ENCODE peak calls at places on chromosomes 12 and 14, in eight cellular contexts. N is NCI-H345; T is NCI-H1436; R is MG63; M is ELF-1; G is activated naive CD8-positive, alpha-beta T cell treated with anti-CD3 and anti-CD28 coated beads, Interleukin-2, amount 50 U/mL, for 24 hours; D is NCI-H1105; F is activated T-helper 1 cell treated with anti-CD3 and anti-CD28 coated beads, Interleukin-12 subunit alpha, Interleukin-12 subunit beta, Interleukin-2, Interleukin-4 antibody, amounts not matched to agents 30 ng/mL and 10 ng/mL and 1 ng/mL, durations not matched to agents 14 hours and 24 hours and 36 hours. C is an unnamed sample.
A peak's percentile ranks its signal among the peaks of the same experiment; 100 is the strongest.

GRCh38 chr14:93927746-93928145 is 602 bp downstream of the FAM181A start:
- DNase-seq in N (no peak), T (no peak), R (no peak), M (no peak), G (no peak), D (no peak), F (no peak), C (no peak)

GRCh38 chr14:55075628-55076027 is 24.2 kb downstream of the MAPK1IP1L start:
- DNase-seq in N (no peak), T (no peak), R (no peak), M (no peak), G (no peak), D (no peak), F (no peak), C (no peak)

GRCh38 chr12:57223191-57224165 is 6.0 kb upstream of the SHMT2 start:
- DNase-seq in N (no peak), T (no peak), R (no peak), M (no peak), G (no peak), D (no peak), F (no peak), C (peak; percentile 45)

GRCh38 chr12:123105427-123105826 is 45.5 kb downstream of the PITPNM2 start:
- DNase-seq in N (peak; percentile 94), T (no peak), R (no peak), M (peak; percentile 83), G (no peak), D (no peak), F (no peak), C (no peak)

GRCh38 chr14:35365130-35366047 is 39.2 kb downstream of the NFKBIA start:
- DNase-seq in N (no peak), T (no peak), R (peak; percentile 75), M (peak; percentile 56), G (peak; percentile 80), D (no peak), F (peak; percentile 52), C (peak; percentile 76)

GRCh38 chr14:71555654-71556559 is 376.3 kb upstream of the RGS6 start:
- DNase-seq in N (no peak), T (no peak), R (no peak), M (no peak), G (peak; percentile 58), D (no peak), F (peak; percentile 60), C (peak; percentile 52)

GRCh38 chr14:90551733-90552464 is 155.1 kb downstream of the CALM1 start:
- DNase-seq in N (no peak), T (no peak), R (no peak), M (no peak), G (no peak), D (no peak), F (no peak), C (no peak)

GRCh38 chr12:114744696-114745095 is 60.7 kb upstream of the TBX3 start:
- DNase-seq in N (no peak), T (no peak), R (peak; percentile 71), M (no peak), G (no peak), D (no peak), F (no peak), C (no peak)

GRCh38 chr14:24843494-24843893 is 206.5 kb downstream of the STXBP6 start:
- DNase-seq in N (no peak), T (no peak), R (no peak), M (no peak), G (no peak), D (no peak), F (no peak), C (no peak)

GRCh38 chr12:26940820-26941219 is 2.5 kb downstream of the FGFR1OP2 start:
- DNase-seq in N (no peak), T (no peak), R (no peak), M (no peak), G (no peak), D (no peak), F (no peak), C (no peak)

GRCh38 chr14:102213984-102214658 is 74.4 kb downstream of the WDR20 start:
- DNase-seq in N (no peak), T (no peak), R (no peak), M (no peak), G (no peak), D (no peak), F (no peak), C (no peak)

GRCh38 chr14:74886001-74886400 is 4.3 kb downstream of the DLST start:
- DNase-seq in N (no peak), T (no peak), R (no peak), M (peak; percentile 87), G (no peak), D (no peak), F (no peak), C (no peak)

GRCh38 chr12:25796523-25797000 is 161.9 kb upstream of the RASSF8 start:
- DNase-seq in N (no peak), T (no peak), R (no peak), M (no peak), G (no peak), D (no peak), F (no peak), C (no peak)

GRCh38 chr12:30822385-30823139 is 67.8 kb upstream of the CAPRIN2 start:
- DNase-seq in N (no peak), T (no peak), R (peak; percentile 78), M (peak; percentile 76), G (peak; percentile 50), D (no peak), F (peak; percentile 4), C (peak; percentile 38)

GRCh38 chr12:119949145-119949544 is 39.9 kb upstream of the BICDL1 start:
- DNase-seq in N (peak; percentile 86), T (peak; percentile 58), R (no peak), M (no peak), G (no peak), D (peak; percentile 67), F (no peak), C (no peak)

GRCh38 chr14:67513631-67514108 is 19.4 kb upstream of the PLEKHH1 start:
- DNase-seq in N (no peak), T (no peak), R (no peak), M (no peak), G (no peak), D (no peak), F (no peak), C (no peak)

GRCh38 chr14:74583689-74584434 is 28.2 kb downstream of the LTBP2 start:
- DNase-seq in N (no peak), T (no peak), R (peak; percentile 30), M (peak; percentile 41), G (peak; percentile 29), D (no peak), F (no peak), C (no peak)

GRCh38 chr14:61720302-61720677 is 25.0 kb downstream of the HIF1A start:
- DNase-seq in N (no peak), T (no peak), R (no peak), M (no peak), G (no peak), D (no peak), F (no peak), C (no peak)

GRCh38 chr12:123058471-123058870 is 78.0 kb downstream of the ARL6IP4 start:
- DNase-seq in N (peak; percentile 99), T (peak; percentile 81), R (no peak), M (no peak), G (no peak), D (no peak), F (no peak), C (no peak)

GRCh38 chr12:95168746-95169145 is 48.5 kb downstream of the FGD6 start:
- DNase-seq in N (no peak), T (no peak), R (no peak), M (no peak), G (no peak), D (no peak), F (no peak), C (no peak)

GRCh38 chr14:53955671-53956426 is 776 bp downstream of the BMP4 start:
- DNase-seq in N (peak; percentile 18), T (no peak), R (no peak), M (peak; percentile 72), G (no peak), D (no peak), F (no peak), C (no peak)

GRCh38 chr12:120317258-120318105 is 10.1 kb downstream of the PLA2G1B start:
- DNase-seq in N (peak; percentile 100), T (peak; percentile 99), R (peak; percentile 99), M (peak; percentile 100), G (peak; percentile 100), D (peak; percentile 100), F (peak; percentile 100), C (peak; percentile 100)

GRCh38 chr14:105026033-105026785 is 5.3 kb upstream of the CDCA4 start:
- DNase-seq in N (no peak), T (no peak), R (no peak), M (no peak), G (no peak), D (no peak), F (no peak), C (no peak)

GRCh38 chr12:124904306-124905098 is 9.9 kb downstream of the UBC start:
- DNase-seq in N (no peak), T (no peak), R (peak; percentile 94), M (peak; percentile 80), G (no peak), D (no peak), F (no peak), C (no peak)

GRCh38 chr12:17928708-17929366 is 161.2 kb downstream of the RERGL start:
- DNase-seq in N (peak; percentile 7), T (no peak), R (no peak), M (no peak), G (no peak), D (no peak), F (no peak), C (no peak)

GRCh38 chr12:24473097-24473496 is 475.8 kb downstream of the BCAT1 start:
- DNase-seq in N (no peak), T (no peak), R (no peak), M (no peak), G (no peak), D (no peak), F (no peak), C (no peak)

GRCh38 chr14:100358396-100358795 is 35.3 kb downstream of the SLC25A47 start:
- DNase-seq in N (no peak), T (no peak), R (no peak), M (no peak), G (no peak), D (no peak), F (no peak), C (no peak)

GRCh38 chr12:131672941-131673330 is 38.0 kb upstream of the SFSWAP start:
- DNase-seq in N (no peak), T (no peak), R (no peak), M (no peak), G (no peak), D (no peak), F (no peak), C (no peak)

GRCh38 chr12:120674172-120674571 is 12.8 kb upstream of the MLEC start:
- DNase-seq in N (no peak), T (no peak), R (no peak), M (no peak), G (no peak), D (no peak), F (no peak), C (no peak)

GRCh38 chr14:52299692-52300278 is 14.3 kb upstream of the PTGER2 start:
- DNase-seq in N (peak; percentile 45), T (peak; percentile 48), R (no peak), M (peak; percentile 6), G (no peak), D (peak; percentile 31), F (no peak), C (no peak)

GRCh38 chr12:132596016-132596415 is 14.4 kb downstream of the LRCOL1 start:
- DNase-seq in N (no peak), T (no peak), R (peak; percentile 50), M (peak; percentile 88), G (no peak), D (no peak), F (no peak), C (no peak)

GRCh38 chr12:7103837-7104236 is 5.2 kb downstream of the C1RL start:
- DNase-seq in N (no peak), T (no peak), R (no peak), M (no peak), G (no peak), D (no peak), F (no peak), C (no peak)

GRCh38 chr12:47141459-47141858 is 61.7 kb upstream of the AMIGO2 start:
- DNase-seq in N (no peak), T (no peak), R (no peak), M (peak; percentile 34), G (no peak), D (no peak), F (no peak), C (no peak)

GRCh38 chr12:75641031-75641780 is 129.8 kb upstream of the KRR1 start:
- DNase-seq in N (no peak), T (no peak), R (no peak), M (no peak), G (peak; percentile 52), D (no peak), F (peak; percentile 32), C (peak; percentile 71)